ENCODE peak calls at places on chromosomes 12 and 14, in seven cellular contexts. B, S, Z, W, J, D and E are unnamed samples.

GRCh38 chr14:91980157-91980556 is 32.7 kb upstream of the FBLN5 start:
- DNase-seq in B (peak; percentile 10), S (peak; percentile 75), Z (no peak), W (no peak), J (peak; percentile 16), D (peak; percentile 71), E (no peak)

GRCh38 chr12:91529829-91530228 is 347.2 kb upstream of the DCN start:
- DNase-seq in B (no peak), S (no peak), Z (no peak), W (no peak), J (no peak), D (no peak), E (no peak)

GRCh38 chr14:103623883-103624482 is 5.0 kb upstream of the KLC1 start:
- DNase-seq in B (no peak), S (no peak), Z (no peak), W (no peak), J (no peak), D (no peak), E (no peak)

GRCh38 chr12:32650508-32650907 is 28.6 kb upstream of the DNM1L start:
- DNase-seq in B (no peak), S (no peak), Z (no peak), W (no peak), J (no peak), D (no peak), E (no peak)

GRCh38 chr12:103800252-103800771 is 40.7 kb downstream of the NT5DC3 start:
- DNase-seq in B (peak; percentile 48), S (no peak), Z (peak; percentile 24), W (no peak), J (no peak), D (no peak), E (peak; percentile 47)

GRCh38 chr12:54232790-54233189 is 44.0 kb upstream of the SMUG1 start:
- DNase-seq in B (no peak), S (no peak), Z (no peak), W (no peak), J (no peak), D (no peak), E (no peak)

GRCh38 chr12:82880442-82880901 is 193.8 kb downstream of the TMTC2 start:
- DNase-seq in B (no peak), S (no peak), Z (peak; percentile 18), W (no peak), J (no peak), D (no peak), E (no peak)

GRCh38 chr14:39426605-39427004 is 5.6 kb downstream of the FBXO33 start:
- DNase-seq in B (no peak), S (no peak), Z (peak; percentile 6), W (no peak), J (no peak), D (peak; percentile 17), E (peak; percentile 56)

GRCh38 chr14:28141662-28142061 is 624.9 kb upstream of the FOXG1 start:
- DNase-seq in B (no peak), S (no peak), Z (no peak), W (no peak), J (no peak), D (no peak), E (no peak)

GRCh38 chr14:29144598-29144997 is 378.0 kb downstream of the FOXG1 start:
- DNase-seq in B (no peak), S (no peak), Z (no peak), W (no peak), J (no peak), D (no peak), E (no peak)

GRCh38 chr14:34128665-34129064 is 177.8 kb upstream of the EGLN3 start:
- DNase-seq in B (no peak), S (no peak), Z (no peak), W (no peak), J (no peak), D (no peak), E (no peak)

GRCh38 chr14:23385840-23386657 is 9.2 kb downstream of the CMTM5 start:
- DNase-seq in B (no peak), S (no peak), Z (no peak), W (no peak), J (no peak), D (no peak), E (peak; percentile 29)

GRCh38 chr12:110073049-110073831 is 24.9 kb upstream of the C12orf76 start:
- DNase-seq in B (no peak), S (no peak), Z (peak; percentile 60), W (no peak), J (no peak), D (no peak), E (no peak)

GRCh38 chr14:96634481-96634880 is 132.3 kb downstream of the PAPOLA start:
- DNase-seq in B (no peak), S (no peak), Z (no peak), W (no peak), J (no peak), D (no peak), E (no peak)

GRCh38 chr12:293199-293598 is 30.6 kb upstream of the SLC6A13 start:
- DNase-seq in B (no peak), S (no peak), Z (no peak), W (no peak), J (no peak), D (no peak), E (no peak)

GRCh38 chr12:288687-289086 is 26.1 kb upstream of the SLC6A13 start:
- DNase-seq in B (no peak), S (no peak), Z (no peak), W (no peak), J (no peak), D (no peak), E (no peak)

GRCh38 chr12:291153-291723 is 28.6 kb upstream of the SLC6A13 start:
- DNase-seq in B (no peak), S (no peak), Z (no peak), W (no peak), J (no peak), D (no peak), E (no peak)

GRCh38 chr12:295132-295531 is 32.5 kb upstream of the SLC6A13 start:
- DNase-seq in B (no peak), S (no peak), Z (no peak), W (no peak), J (no peak), D (no peak), E (no peak)

GRCh38 chr12:292186-292585 is 29.6 kb upstream of the SLC6A13 start:
- DNase-seq in B (no peak), S (no peak), Z (no peak), W (no peak), J (no peak), D (no peak), E (no peak)
- TF ChIP-seq SIN3A in B (no peak), S (no peak), Z (no peak), W (no peak), J (no peak), D (no peak), E (no peak)

GRCh38 chr12:76784600-76785051 is 20.7 kb downstream of the ZDHHC17 start:
- DNase-seq in B (no peak), S (no peak), Z (no peak), W (no peak), J (no peak), D (no peak), E (no peak)
- TF ChIP-seq SIN3A in B (no peak), S (no peak), Z (no peak), W (no peak), J (no peak), D (no peak), E (no peak)

GRCh38 chr14:43479751-43480150 is 1027.3 kb downstream of the FSCB start:
- DNase-seq in B (no peak), S (no peak), Z (no peak), W (no peak), J (no peak), D (no peak), E (no peak)
- TF ChIP-seq SIN3A in B (no peak), S (no peak), Z (no peak), W (no peak), J (no peak), D (no peak), E (no peak)

DNA sequence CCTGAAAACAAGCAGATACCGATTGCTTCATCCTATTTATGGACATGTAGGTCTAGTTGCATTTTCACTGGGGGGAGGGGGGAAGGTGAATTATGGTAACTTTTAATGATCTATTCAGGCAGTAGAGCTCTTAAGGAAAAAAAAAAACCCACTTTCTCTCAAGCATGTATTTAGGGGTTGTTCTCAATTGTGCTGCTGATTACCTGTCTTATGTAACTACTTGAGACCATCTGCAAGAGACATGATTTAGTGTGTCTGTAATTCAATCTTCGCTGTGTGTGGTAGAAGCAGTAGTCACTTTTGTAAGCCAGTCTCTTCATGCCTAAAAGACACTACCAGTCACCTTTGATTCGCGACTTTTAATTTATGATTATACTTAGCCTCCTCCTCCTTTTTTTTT is 8.9 kb downstream of the CALM1 start:
- DNase-seq in B (no peak), S (no peak), Z (no peak), W (no peak), J (no peak), D (no peak), E (no peak)
- TF ChIP-seq SIN3A in B (no peak), S (no peak), Z (no peak), W (no peak), J (no peak), D (no peak), E (no peak)

DNA sequence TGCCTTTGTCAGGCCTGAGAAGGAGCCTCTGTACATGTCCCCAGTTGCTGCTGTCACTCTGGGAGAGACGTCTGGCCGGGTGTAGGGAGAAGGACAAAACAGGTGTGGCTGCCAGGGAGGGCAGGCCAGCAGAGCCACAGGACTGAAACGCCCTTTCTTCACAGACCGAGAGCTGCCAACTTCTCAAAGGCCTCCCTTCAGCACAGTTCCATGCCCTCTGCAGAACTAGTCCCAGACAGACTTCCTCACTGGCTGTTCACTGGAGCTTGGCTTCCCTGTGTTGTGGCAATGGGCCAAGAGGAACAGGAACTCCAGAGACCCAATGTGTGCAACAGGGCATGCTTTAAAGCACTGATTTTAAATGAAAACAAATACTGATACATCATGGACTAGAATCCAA is 50.7 kb upstream of the PNMA1 start:
- DNase-seq in B (no peak), S (no peak), Z (no peak), W (no peak), J (no peak), D (no peak), E (no peak)
- TF ChIP-seq SIN3A in B (no peak), S (no peak), Z (no peak), W (no peak), J (no peak), D (no peak), E (no peak)

GRCh38 chr12:2940564-2940963 is 18.6 kb upstream of the TEAD4 start:
- DNase-seq in B (peak; percentile 52), S (no peak), Z (no peak), W (no peak), J (no peak), D (no peak), E (no peak)

GRCh38 chr12:2941524-2941923 is 17.7 kb upstream of the TEAD4 start:
- DNase-seq in B (no peak), S (no peak), Z (no peak), W (no peak), J (no peak), D (no peak), E (peak; percentile 51)

DNA sequence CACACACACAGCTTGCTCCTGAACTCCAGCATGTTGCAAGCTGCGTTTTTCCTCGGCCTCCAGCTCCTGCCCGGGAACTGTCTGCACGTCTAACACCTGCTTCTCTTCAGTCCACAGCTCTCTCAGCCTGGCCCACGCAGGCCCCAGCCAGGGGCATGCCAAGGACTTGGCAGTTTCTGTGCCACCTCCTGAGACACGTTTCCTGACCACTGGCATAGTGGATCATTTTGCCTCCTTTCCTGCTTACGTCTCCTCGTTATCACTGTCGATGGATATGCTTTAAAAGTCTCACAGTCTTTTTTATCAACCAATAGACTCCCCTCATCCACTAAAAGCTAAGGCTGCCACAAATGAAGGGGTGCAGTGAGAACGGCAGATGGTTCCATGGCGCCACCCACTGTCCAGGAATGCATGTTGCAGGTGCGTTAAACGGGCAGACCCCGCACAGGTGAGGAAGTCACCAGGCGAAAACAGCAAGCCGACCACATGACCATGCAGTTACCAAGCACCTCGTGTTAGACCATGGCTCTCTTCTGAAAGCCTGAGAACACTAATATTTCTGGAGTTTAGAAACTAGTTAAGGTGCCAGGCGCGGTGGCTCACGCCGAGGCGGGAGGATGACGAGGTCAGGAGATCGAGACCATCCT is 14.7 kb upstream of the TEAD4 start:
- DNase-seq in B (peak; percentile 69), S (peak; percentile 34), Z (peak; percentile 74), W (peak; percentile 71), J (peak; percentile 15), D (no peak), E (peak; percentile 46)
- TF ChIP-seq SIN3A in B (no peak), S (no peak), Z (no peak), W (no peak), J (no peak), D (no peak), E (no peak)